ENCODE peak calls at places on chromosomes 11 and 22, in nine cellular contexts. F is memory B cell; Q is GOT3; H is thoracic aorta; U is caudate nucleus; Y is body of pancreas; E is lower leg skin; G is T-helper 17 cell; Z is CD8-positive, alpha-beta T cell. J is an unnamed sample.
A peak's percentile ranks its signal among the peaks of the same experiment; 100 is the strongest.

GRCh38 chr11:112962854-112963367 is 1.7 kb downstream of the NCAM1 start:
- DNase-seq in H (peak; percentile 14), Q (no peak), F (no peak), E (no peak), Y (peak; percentile 38), U (peak; percentile 82), G (no peak), Z (no peak), J (peak; percentile 42)

GRCh38 chr11:63986932-63987513 is 785 bp downstream of the OTUB1 start:
- DNase-seq in G (no peak), H (no peak), U (no peak), Y (no peak), E (no peak), Q (no peak), F (no peak), Z (no peak), J (no peak)

GRCh38 chr22:18991138-18991432 is 55.0 kb upstream of the PRODH start:
- DNase-seq in Y (no peak), H (no peak), U (no peak), Z (no peak), E (peak; percentile 57), G (no peak), Q (no peak), F (no peak), J (no peak)

GRCh38 chr11:26862801-26863200 is 131.1 kb upstream of the FIBIN start:
- DNase-seq in Z (no peak), U (no peak), Q (no peak), G (no peak), Y (no peak), F (no peak), E (no peak), H (no peak), J (no peak)

GRCh38 chr11:26439854-26440253 is 107.9 kb downstream of the ANO3 start:
- DNase-seq in H (no peak), Z (no peak), Q (no peak), F (no peak), E (no peak), G (no peak), Y (no peak), U (no peak), J (no peak)

GRCh38 chr11:130872961-130873360 is 43.3 kb downstream of the SNX19 start:
- DNase-seq in H (no peak), Y (peak; percentile 18), Z (no peak), G (no peak), U (no peak), Q (no peak), E (no peak), F (no peak), J (no peak)

GRCh38 chr11:17574141-17574798 is 27.2 kb downstream of the OTOG start:
- DNase-seq in U (no peak), Q (no peak), H (no peak), Z (no peak), G (no peak), F (no peak), Y (no peak), E (peak; percentile 72), J (peak; percentile 12)

GRCh38 chr11:93236741-93237675 is 39.2 kb upstream of the SLC36A4 start:
- DNase-seq in G (no peak), H (no peak), Y (peak; percentile 47), Z (no peak), Q (no peak), U (no peak), F (no peak), E (no peak), J (peak; percentile 49)

GRCh38 chr11:14852571-14853177 is 39.4 kb downstream of the CYP2R1 start:
- DNase-seq in F (no peak), Q (no peak), U (no peak), G (no peak), H (no peak), E (no peak), Z (no peak), Y (no peak), J (no peak)

GRCh38 chr11:10658621-10659338 is 34.8 kb downstream of the IRAG1 start:
- DNase-seq in Z (no peak), F (no peak), G (no peak), Y (no peak), H (no peak), E (no peak), U (no peak), Q (no peak), J (no peak)

GRCh38 chr22:28855355-28856094 is 27.8 kb upstream of the ZNRF3 start:
- DNase-seq in F (peak; percentile 50), Z (peak; percentile 57), Y (peak; percentile 67), G (peak; percentile 28), H (no peak), E (no peak), Q (no peak), U (peak; percentile 27), J (peak; percentile 76)

GRCh38 chr11:82305123-82305522 is 428.5 kb downstream of the FAM181B start:
- DNase-seq in Z (no peak), H (no peak), Q (no peak), Y (no peak), E (no peak), F (no peak), U (no peak), G (no peak), J (no peak)

J was measured in colonic mucosa.